ENCODE peak calls at places on chromosomes 13 and 19, in six cellular contexts. D is AG09309, U is fibroblast of pulmonary artery, S is mucosa of descending colon, E is psoas muscle, G is Panc1. H is an unnamed sample.

GRCh38 chr19:11457831-11458230 is 22.4 kb downstream of the PRKCSH start:
- DNase-seq in U (no peak), D (no peak), G (no peak), S (no peak), E (no peak), H (no peak)

GRCh38 chr19:56839665-56840451 is 668 bp downstream of the PEG3 start:
- DNase-seq in D (no peak), G (no peak), U (peak), E (peak), S (peak), H (peak)

GRCh38 chr13:24148414-24149305 is 11.9 kb upstream of the SPATA13 start:
- DNase-seq in E (no peak), U (peak), D (peak), G (peak), S (no peak), H (peak)

GRCh38 chr13:73303858-73304257 is 245.1 kb downstream of the KLF5 start:
- DNase-seq in G (no peak), S (no peak), D (no peak), E (no peak), U (peak), H (no peak)

GRCh38 chr19:50669319-50670101 is 20.3 kb downstream of the C19orf81 start:
- DNase-seq in U (peak), G (no peak), E (no peak), D (no peak), S (peak), H (peak)

GRCh38 chr19:36898422-36898821 is 17.7 kb downstream of the ZNF829 start:
- DNase-seq in G (no peak), U (no peak), S (no peak), E (no peak), D (no peak), H (no peak)

GRCh38 chr13:87094646-87095045 is 576.5 kb upstream of the SLITRK5 start:
- DNase-seq in S (no peak), D (no peak), U (peak), E (no peak), G (no peak), H (no peak)

GRCh38 chr19:35928507-35928906 is 7.7 kb upstream of the LRFN3 start:
- DNase-seq in E (no peak), D (no peak), G (no peak), U (no peak), S (no peak), H (no peak)

GRCh38 chr19:1105217-1105872 is 1.6 kb downstream of the GPX4 start:
- DNase-seq in E (no peak), D (no peak), G (no peak), S (peak), U (no peak), H (no peak)

GRCh38 chr13:79886601-79887000 is 405.6 kb downstream of the NDFIP2 start:
- DNase-seq in D (no peak), E (no peak), S (no peak), G (no peak), U (no peak), H (no peak)

GRCh38 chr13:46288570-46289259 is 77.0 kb downstream of the LRRC63 start:
- DNase-seq in D (no peak), U (peak), G (peak), E (no peak), S (no peak), H (no peak)

GRCh38 chr13:98706446-98707110 is 45.9 kb downstream of the SLC15A1 start:
- DNase-seq in E (no peak), U (peak), S (no peak), G (no peak), D (no peak), H (no peak)

GRCh38 chr13:57653229-57653994 is 21.9 kb downstream of the PCDH17 start:
- DNase-seq in G (no peak), D (no peak), S (no peak), U (no peak), E (no peak), H (no peak)

GRCh38 chr13:94121686-94122085 is 357.8 kb downstream of the DCT start:
- DNase-seq in E (no peak), D (peak), G (no peak), U (peak), S (no peak), H (no peak)

GRCh38 chr19:12938536-12939291 is at the start of gene CALR:
- DNase-seq in D (no peak), G (no peak), U (peak), S (no peak), E (peak), H (no peak)

GRCh38 chr19:40461669-40462221 is 3.8 kb downstream of the BLVRB start:
- DNase-seq in G (no peak), U (no peak), E (peak), S (no peak), D (no peak), H (no peak)

GRCh38 chr19:49894879-49895565 is 1.7 kb downstream of the IL4I1 start:
- DNase-seq in G (no peak), S (no peak), U (no peak), D (no peak), E (no peak), H (no peak)

GRCh38 chr13:108326318-108326717 is 56.8 kb downstream of the TNFSF13B start:
- DNase-seq in D (no peak), S (peak), G (no peak), U (peak), E (no peak), H (no peak)

GRCh38 chr19:50753879-50754278 is 16.4 kb upstream of the GPR32 start:
- DNase-seq in U (no peak), G (no peak), E (no peak), D (no peak), S (no peak), H (no peak)

GRCh38 chr13:53507741-53508140 is 479.1 kb downstream of the OLFM4 start:
- DNase-seq in E (no peak), U (no peak), D (no peak), S (no peak), G (no peak), H (no peak)

GRCh38 chr13:48266967-48267639 is 34.1 kb downstream of the ITM2B start:
- DNase-seq in D (no peak), G (no peak), S (no peak), E (no peak), U (no peak), H (no peak)

GRCh38 chr13:26819067-26819466 is 58.5 kb upstream of the GPR12 start:
- DNase-seq in S (no peak), D (no peak), G (no peak), U (no peak), E (no peak), H (no peak)

GRCh38 chr19:10471909-10472308 is 31.2 kb downstream of the KEAP1 start:
- DNase-seq in D (no peak), S (no peak), G (no peak), U (peak), E (no peak), H (no peak)

GRCh38 chr13:34942732-34943674 is 933 bp downstream of the NBEA start:
- DNase-seq in E (peak), S (peak), D (no peak), U (no peak), G (no peak), H (peak)

GRCh38 chr13:93775507-93776108 is 549.0 kb downstream of the GPC6 start:
- DNase-seq in S (no peak), G (no peak), U (peak), E (no peak), D (peak), H (no peak)

GRCh38 chr13:49840667-49841066 is 48.2 kb upstream of the KPNA3 start:
- DNase-seq in G (no peak), S (no peak), U (no peak), E (no peak), D (no peak), H (no peak)

GRCh38 chr19:45882652-45883585 is 3.0 kb downstream of the IRF2BP1 start:
- DNase-seq in U (peak), S (peak), D (peak), E (peak), G (peak), H (peak)

GRCh38 chr13:33123066-33123940 is 107.1 kb downstream of the KL start:
- DNase-seq in D (no peak), U (peak), G (no peak), E (peak), S (no peak), H (no peak)

GRCh38 chr19:10780368-10780767 is 55.6 kb downstream of the TMED1 start:
- DNase-seq in E (no peak), S (no peak), G (no peak), U (peak), D (peak), H (no peak)

GRCh38 chr19:34173145-34173956 is 1.0 kb downstream of the LSM14A start:
- DNase-seq in D (no peak), G (no peak), S (peak), U (peak), E (peak), H (peak)

GRCh38 chr19:34180273-34180672 is 8.0 kb downstream of the LSM14A start:
- DNase-seq in S (no peak), D (no peak), U (no peak), G (no peak), E (no peak), H (no peak)

GRCh38 chr19:34178276-34178614 is 5.9 kb downstream of the LSM14A start:
- DNase-seq in U (no peak), S (no peak), E (no peak), G (no peak), D (no peak), H (no peak)

GRCh38 chr19:34179066-34179465 is 6.8 kb downstream of the LSM14A start:
- DNase-seq in U (no peak), G (no peak), S (no peak), D (no peak), E (no peak), H (no peak)

DNA sequence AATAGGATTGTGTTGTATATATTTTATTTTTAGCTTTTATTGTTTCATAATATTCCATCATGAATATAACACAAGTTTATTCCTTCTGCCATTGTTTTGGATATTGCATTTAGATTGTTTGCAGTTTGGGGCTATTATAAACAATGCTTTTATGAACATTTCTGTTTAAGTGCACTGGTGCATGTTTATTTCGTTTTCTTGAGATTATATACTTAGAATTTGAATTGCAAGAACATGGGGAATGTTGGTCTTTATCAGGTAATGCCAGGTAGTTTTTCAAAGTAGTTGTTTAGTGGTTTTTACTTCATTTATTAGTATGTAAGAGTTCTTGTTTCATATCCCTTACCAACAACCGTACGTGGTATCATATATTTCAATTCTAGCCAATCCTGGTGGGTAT is 4.3 kb downstream of the LSM14A start:
- DNase-seq in D (no peak), E (no peak), U (no peak), S (no peak), G (no peak), H (no peak)
- H3K4me3 ChIP-seq in D (no peak), E (peak), U (no peak), S (no peak), G (no peak), H (peak)

GRCh38 chr13:60139272-60139671 is 24.5 kb downstream of the DIAPH3 start:
- DNase-seq in G (no peak), D (no peak), S (no peak), E (no peak), U (no peak), H (no peak)

GRCh38 chr13:60135344-60135743 is 28.4 kb downstream of the DIAPH3 start:
- DNase-seq in S (no peak), U (no peak), E (no peak), D (no peak), G (no peak), H (no peak)

GRCh38 chr13:60134376-60134775 is 29.4 kb downstream of the DIAPH3 start:
- DNase-seq in S (no peak), U (peak), E (no peak), G (no peak), D (no peak), H (no peak)

GRCh38 chr13:60137911-60138570 is 25.7 kb downstream of the DIAPH3 start:
- DNase-seq in S (no peak), U (no peak), E (no peak), D (no peak), G (no peak), H (no peak)

GRCh38 chr13:60138674-60139073 is 25.1 kb downstream of the DIAPH3 start:
- DNase-seq in D (no peak), U (no peak), E (no peak), S (no peak), G (no peak), H (no peak)
- H3K4me3 ChIP-seq in D (no peak), U (no peak), E (no peak), S (no peak), G (no peak), H (no peak)

DNA sequence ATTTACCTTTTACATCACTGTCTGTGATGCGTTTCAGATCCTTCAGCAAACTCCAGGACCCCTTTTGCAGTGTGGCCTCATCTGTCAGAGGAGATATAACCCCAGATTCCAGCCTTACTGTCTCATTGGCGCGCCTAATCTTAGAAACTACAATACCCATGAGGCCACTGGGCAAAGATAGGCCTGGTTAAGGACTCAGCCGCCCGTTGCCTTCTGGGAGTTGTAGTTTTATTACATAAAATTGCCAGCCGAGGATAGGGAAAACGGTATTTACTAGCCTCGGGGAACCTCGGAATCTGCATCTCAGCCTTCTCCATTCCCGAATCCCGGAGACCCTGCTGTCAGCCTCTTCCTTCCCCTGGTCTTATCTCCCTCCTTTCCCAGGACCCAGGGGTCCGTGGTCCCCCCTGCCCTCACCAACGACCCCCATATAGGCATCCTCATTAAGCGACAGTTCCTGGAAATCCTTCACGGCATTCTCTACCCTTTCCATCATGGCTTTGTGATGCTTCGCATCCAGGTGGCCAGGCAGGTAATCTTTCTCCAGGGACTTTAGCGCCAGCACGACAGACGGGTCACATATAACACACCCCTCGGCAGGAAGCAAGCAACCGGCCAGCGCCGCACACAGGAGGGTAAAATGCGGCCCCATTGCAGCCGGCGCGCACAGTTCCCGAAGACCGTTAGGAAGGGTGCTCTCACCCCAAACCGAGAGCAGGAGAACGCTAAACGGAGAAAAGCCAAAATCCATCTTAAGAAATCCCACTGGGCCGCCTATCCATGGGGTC is 1.3 kb downstream of the IZUMO1 start:
- DNase-seq in S (no peak), D (no peak), U (peak), G (no peak), E (peak), H (peak)
- H3K4me3 ChIP-seq in S (no peak), D (no peak), U (no peak), G (no peak), E (no peak), H (no peak)

GRCh38 chr13:59671853-59672252 is 491.9 kb downstream of the DIAPH3 start:
- DNase-seq in G (no peak), U (peak), S (no peak), E (no peak), D (no peak), H (no peak)

GRCh38 chr13:59674616-59675015 is 489.1 kb downstream of the DIAPH3 start:
- DNase-seq in D (no peak), G (no peak), S (no peak), U (no peak), E (no peak), H (no peak)

GRCh38 chr13:59673301-59673700 is 490.4 kb downstream of the DIAPH3 start:
- DNase-seq in S (no peak), E (no peak), G (no peak), U (no peak), D (no peak), H (no peak)

GRCh38 chr13:59677430-59677829 is 486.3 kb downstream of the DIAPH3 start:
- DNase-seq in E (no peak), G (no peak), D (no peak), S (no peak), U (no peak), H (no peak)

GRCh38 chr13:59672445-59672844 is 491.3 kb downstream of the DIAPH3 start:
- DNase-seq in U (no peak), D (no peak), G (no peak), E (no peak), S (no peak), H (no peak)
- H3K4me3 ChIP-seq in U (no peak), D (no peak), G (no peak), E (no peak), S (no peak), H (no peak)

H was measured in stomach.